ENCODE peak calls at places on chromosomes 12 and 14, in six cellular contexts. L is activated T-cell treated with anti-CD3 and anti-CD28 coated beads for 1 hour, H is T follicular helper cell, O is GM04503, Y is dorsolateral prefrontal cortex, T is putamen. E is an unnamed sample.

GRCh38 chr14:36313898-36314297 is 6.5 kb downstream of the MBIP start:
- DNase-seq in L (no peak), H (no peak), O (no peak), Y (no peak), T (no peak), E (no peak)

GRCh38 chr14:92924247-92924646 is 1.3 kb downstream of the CHGA start:
- DNase-seq in L (no peak), H (no peak), O (no peak), Y (no peak), T (no peak), E (peak)

GRCh38 chr14:101007765-101008164 is 104.2 kb upstream of the RTL1 start:
- DNase-seq in L (no peak), H (no peak), O (no peak), Y (no peak), T (no peak), E (no peak)

GRCh38 chr14:73726025-73726961 is 12.1 kb upstream of the PNMA1 start:
- DNase-seq in L (no peak), H (no peak), O (no peak), Y (no peak), T (no peak), E (no peak)

GRCh38 chr12:79897617-79898016 is 37.3 kb downstream of the PPP1R12A start:
- DNase-seq in L (no peak), H (no peak), O (peak), Y (no peak), T (no peak), E (no peak)

GRCh38 chr12:102376251-102376747 is 104.1 kb downstream of the IGF1 start:
- DNase-seq in L (no peak), H (no peak), O (no peak), Y (no peak), T (no peak), E (no peak)

GRCh38 chr12:128551266-128552025 is 272.3 kb downstream of the SLC15A4 start:
- DNase-seq in L (no peak), H (no peak), O (no peak), Y (no peak), T (peak), E (no peak)

GRCh38 chr12:113135178-113136127 is at the start of gene RASAL1:
- DNase-seq in L (peak), H (peak), O (no peak), Y (no peak), T (no peak), E (peak)

GRCh38 chr14:91889477-91890211 is 22.3 kb upstream of the TC2N start:
- DNase-seq in L (no peak), H (no peak), O (no peak), Y (peak), T (peak), E (no peak)

GRCh38 chr12:113196996-113197395 is 11.5 kb downstream of the RITA1 start:
- DNase-seq in L (peak), H (peak), O (no peak), Y (no peak), T (peak), E (no peak)

GRCh38 chr12:132390287-132391076 is 61.1 kb upstream of the GALNT9 start:
- DNase-seq in L (no peak), H (no peak), O (no peak), Y (no peak), T (no peak), E (no peak)

GRCh38 chr14:104296388-104297312 is 158.3 kb downstream of the KIF26A start:
- DNase-seq in L (no peak), H (no peak), O (no peak), Y (peak), T (no peak), E (no peak)

GRCh38 chr12:112537710-112538396 is 119.1 kb downstream of the PTPN11 start:
- DNase-seq in L (no peak), H (no peak), O (peak), Y (no peak), T (no peak), E (peak)

GRCh38 chr14:22419620-22420019 is 169.4 kb downstream of the DAD1 start:
- DNase-seq in L (no peak), H (no peak), O (no peak), Y (no peak), T (no peak), E (no peak)

GRCh38 chr14:92452471-92452870 is 61.1 kb upstream of the RIN3 start:
- DNase-seq in L (no peak), H (no peak), O (no peak), Y (no peak), T (no peak), E (no peak)

GRCh38 chr14:72636094-72636493 is 257.8 kb downstream of the DPF3 start:
- DNase-seq in L (no peak), H (no peak), O (no peak), Y (no peak), T (no peak), E (no peak)

GRCh38 chr12:115771065-115771464 is 506.4 kb downstream of the MED13L start:
- DNase-seq in L (no peak), H (no peak), O (no peak), Y (no peak), T (no peak), E (no peak)

GRCh38 chr12:113781415-113782198 is 184.5 kb downstream of the RBM19 start:
- DNase-seq in L (no peak), H (no peak), O (peak), Y (no peak), T (no peak), E (no peak)

GRCh38 chr12:114425031-114425626 is 19.2 kb upstream of the TBX5 start:
- DNase-seq in L (no peak), H (no peak), O (no peak), Y (no peak), T (no peak), E (no peak)

GRCh38 chr14:101809671-101810514 is 48.4 kb downstream of the PPP2R5C start:
- DNase-seq in L (peak), H (peak), O (peak), Y (peak), T (peak), E (peak)

GRCh38 chr12:7959278-7960063 is 23.5 kb upstream of the SLC2A3 start:
- DNase-seq in L (peak), H (no peak), O (no peak), Y (no peak), T (no peak), E (peak)

GRCh38 chr12:121926874-121927706 is 8.7 kb downstream of the CFAP251 start:
- DNase-seq in L (no peak), H (no peak), O (no peak), Y (no peak), T (no peak), E (no peak)

GRCh38 chr12:94769040-94769420 is 118.7 kb upstream of the TMCC3 start:
- DNase-seq in L (no peak), H (no peak), O (no peak), Y (no peak), T (no peak), E (no peak)

GRCh38 chr12:89333564-89334252 is 18.6 kb downstream of the DUSP6 start:
- DNase-seq in L (no peak), H (no peak), O (no peak), Y (no peak), T (no peak), E (no peak)

GRCh38 chr14:64816221-64816783 is 63.4 kb downstream of the SPTB start:
- DNase-seq in L (no peak), H (no peak), O (no peak), Y (no peak), T (no peak), E (no peak)

GRCh38 chr12:25994901-25995625 is 36.6 kb downstream of the RASSF8 start:
- DNase-seq in L (no peak), H (no peak), O (no peak), Y (no peak), T (no peak), E (no peak)

GRCh38 chr14:85342858-85343607 is 186.9 kb upstream of the FLRT2 start:
- DNase-seq in L (no peak), H (no peak), O (no peak), Y (no peak), T (no peak), E (no peak)

GRCh38 chr12:60191676-60192359 is 596.0 kb downstream of the SLC16A7 start:
- DNase-seq in L (no peak), H (no peak), O (no peak), Y (no peak), T (no peak), E (no peak)

GRCh38 chr14:66959437-66960050 is 229.7 kb upstream of the GARIN2 start:
- DNase-seq in L (no peak), H (no peak), O (no peak), Y (no peak), T (no peak), E (no peak)

GRCh38 chr12:120115692-120116442 is 686 bp downstream of the RAB35 start:
- DNase-seq in L (no peak), H (no peak), O (no peak), Y (no peak), T (no peak), E (no peak)

GRCh38 chr12:14961466-14962155 is at the start of gene ARHGDIB:
- DNase-seq in L (peak), H (peak), O (no peak), Y (no peak), T (no peak), E (no peak)

GRCh38 chr12:67721216-67721615 is 72.7 kb downstream of the DYRK2 start:
- DNase-seq in L (no peak), H (no peak), O (no peak), Y (no peak), T (no peak), E (no peak)